ENCODE peak calls at places on chromosomes 2 and 18, in six cellular contexts. One of them, this sample, is unnamed.

GRCh38 chr18:36856815-36857214 is 27.9 kb downstream of the KIAA1328 start:
- DNase-seq in astrocyte of the cerebellum: no peak
- DNase-seq in spleen: no peak
- DNase-seq in thoracic aorta: no peak
- DNase-seq in AG04449: no peak
- DNase-seq in mammary epithelial cell: no peak
- DNase-seq in this sample: no peak

GRCh38 chr2:99797475-99797874 is 307.7 kb upstream of the REV1 start:
- DNase-seq in AG04449: no peak
- DNase-seq in thoracic aorta: no peak
- DNase-seq in spleen: no peak
- DNase-seq in astrocyte of the cerebellum: no peak
- DNase-seq in mammary epithelial cell: no peak
- DNase-seq in this sample: no peak

GRCh38 chr2:175518206-175518605 is 336.7 kb upstream of the ATP5MC3 start:
- DNase-seq in thoracic aorta: no peak
- DNase-seq in mammary epithelial cell: no peak
- DNase-seq in astrocyte of the cerebellum: no peak
- DNase-seq in spleen: no peak
- DNase-seq in AG04449: no peak
- DNase-seq in this sample: no peak

GRCh38 chr2:127695491-127696472 is 5.5 kb upstream of the SFT2D3 start:
- DNase-seq in astrocyte of the cerebellum: no peak
- DNase-seq in AG04449: no peak
- DNase-seq in mammary epithelial cell: peak
- DNase-seq in thoracic aorta: no peak
- DNase-seq in spleen: peak
- DNase-seq in this sample: no peak

GRCh38 chr2:217610411-217610814 is 392.4 kb downstream of the TNS1 start:
- DNase-seq in mammary epithelial cell: no peak
- DNase-seq in astrocyte of the cerebellum: no peak
- DNase-seq in AG04449: no peak
- DNase-seq in spleen: no peak
- DNase-seq in thoracic aorta: no peak
- DNase-seq in this sample: no peak

GRCh38 chr18:23765931-23766330 is 76.7 kb downstream of the LAMA3 start:
- DNase-seq in spleen: no peak
- DNase-seq in AG04449: no peak
- DNase-seq in thoracic aorta: no peak
- DNase-seq in astrocyte of the cerebellum: no peak
- DNase-seq in mammary epithelial cell: no peak
- DNase-seq in this sample: no peak

GRCh38 chr18:51537487-51537886 is 340.0 kb upstream of the MEX3C start:
- DNase-seq in thoracic aorta: no peak
- DNase-seq in AG04449: no peak
- DNase-seq in spleen: peak
- DNase-seq in astrocyte of the cerebellum: peak
- DNase-seq in mammary epithelial cell: peak
- DNase-seq in this sample: peak

GRCh38 chr2:179186126-179186525 is 78.5 kb downstream of the SESTD1 start:
- DNase-seq in AG04449: no peak
- DNase-seq in astrocyte of the cerebellum: no peak
- DNase-seq in thoracic aorta: no peak
- DNase-seq in mammary epithelial cell: peak
- DNase-seq in spleen: no peak
- DNase-seq in this sample: no peak

GRCh38 chr2:30217644-30218361 is 13.5 kb upstream of the LBH start:
- DNase-seq in astrocyte of the cerebellum: no peak
- DNase-seq in thoracic aorta: no peak
- DNase-seq in mammary epithelial cell: peak
- DNase-seq in spleen: no peak
- DNase-seq in AG04449: no peak
- DNase-seq in this sample: no peak

GRCh38 chr18:77865853-77866252 is 616.2 kb downstream of the GALR1 start:
- DNase-seq in AG04449: no peak
- DNase-seq in mammary epithelial cell: no peak
- DNase-seq in spleen: no peak
- DNase-seq in thoracic aorta: no peak
- DNase-seq in astrocyte of the cerebellum: no peak
- DNase-seq in this sample: no peak

GRCh38 chr18:32530947-32531651 is 60.4 kb upstream of the GAREM1 start:
- DNase-seq in spleen: no peak
- DNase-seq in thoracic aorta: no peak
- DNase-seq in AG04449: no peak
- DNase-seq in mammary epithelial cell: peak
- DNase-seq in astrocyte of the cerebellum: no peak
- DNase-seq in this sample: no peak

GRCh38 chr2:109631741-109632140 is 17.6 kb downstream of the SOWAHC start:
- DNase-seq in thoracic aorta: no peak
- DNase-seq in astrocyte of the cerebellum: no peak
- DNase-seq in AG04449: no peak
- DNase-seq in mammary epithelial cell: no peak
- DNase-seq in spleen: no peak
- DNase-seq in this sample: no peak

GRCh38 chr2:162968306-162968705 is 129.7 kb upstream of the KCNH7 start:
- DNase-seq in thoracic aorta: no peak
- DNase-seq in mammary epithelial cell: no peak
- DNase-seq in AG04449: no peak
- DNase-seq in spleen: no peak
- DNase-seq in astrocyte of the cerebellum: no peak
- DNase-seq in this sample: no peak

GRCh38 chr2:210899131-210899530 is 342.7 kb downstream of the CPS1 start:
- DNase-seq in thoracic aorta: no peak
- DNase-seq in astrocyte of the cerebellum: no peak
- DNase-seq in mammary epithelial cell: no peak
- DNase-seq in spleen: no peak
- DNase-seq in AG04449: no peak
- DNase-seq in this sample: no peak

GRCh38 chr18:58618822-58619553 is 9.9 kb downstream of the ALPK2 start:
- DNase-seq in thoracic aorta: no peak
- DNase-seq in mammary epithelial cell: no peak
- DNase-seq in AG04449: no peak
- DNase-seq in spleen: no peak
- DNase-seq in astrocyte of the cerebellum: no peak
- DNase-seq in this sample: no peak

GRCh38 chr2:237673130-237673921 is 45.9 kb downstream of the LRRFIP1 start:
- DNase-seq in AG04449: no peak
- DNase-seq in mammary epithelial cell: peak
- DNase-seq in thoracic aorta: no peak
- DNase-seq in spleen: peak
- DNase-seq in astrocyte of the cerebellum: no peak
- DNase-seq in this sample: no peak
- H3K4me3 ChIP-seq in AG04449: peak
- H3K4me3 ChIP-seq in mammary epithelial cell: peak
- H3K4me3 ChIP-seq in thoracic aorta: peak
- H3K4me3 ChIP-seq in spleen: peak
- H3K4me3 ChIP-seq in astrocyte of the cerebellum: peak
- H3K4me3 ChIP-seq in this sample: peak

DNA sequence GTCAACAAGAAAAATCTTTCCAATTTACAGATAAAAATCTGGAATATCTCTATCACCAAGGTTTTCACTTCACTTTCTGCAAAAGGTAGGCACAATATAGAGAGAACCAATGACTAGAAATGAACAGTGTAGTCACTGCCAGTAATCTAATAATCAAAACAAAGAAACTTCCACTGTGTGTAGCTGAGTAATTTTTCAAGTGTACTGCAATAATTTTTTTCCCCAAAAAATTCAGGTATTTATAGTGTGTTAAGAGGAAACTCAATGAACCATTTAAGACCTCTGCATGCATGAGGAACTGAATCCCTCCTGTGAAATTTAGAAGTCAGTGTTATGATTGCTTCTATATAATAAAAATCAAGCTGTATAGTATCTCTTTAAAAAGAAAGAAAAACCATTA is 121.8 kb downstream of the MEMO1 start:
- DNase-seq in astrocyte of the cerebellum: no peak
- DNase-seq in thoracic aorta: no peak
- DNase-seq in mammary epithelial cell: no peak
- DNase-seq in spleen: no peak
- DNase-seq in AG04449: no peak
- DNase-seq in this sample: no peak
- TF ChIP-seq CTCF in astrocyte of the cerebellum: no peak
- TF ChIP-seq CTCF in thoracic aorta: no peak
- TF ChIP-seq CTCF in mammary epithelial cell: no peak
- TF ChIP-seq CTCF in spleen: no peak
- TF ChIP-seq CTCF in AG04449: no peak
- TF ChIP-seq CTCF in this sample: no peak

GRCh38 chr2:214471382-214471781 is 60.5 kb downstream of the VWC2L start:
- DNase-seq in spleen: no peak
- DNase-seq in mammary epithelial cell: no peak
- DNase-seq in astrocyte of the cerebellum: no peak
- DNase-seq in thoracic aorta: no peak
- DNase-seq in AG04449: no peak
- DNase-seq in this sample: no peak

GRCh38 chr2:214481204-214481603 is 70.3 kb downstream of the VWC2L start:
- DNase-seq in thoracic aorta: no peak
- DNase-seq in spleen: no peak
- DNase-seq in astrocyte of the cerebellum: peak
- DNase-seq in AG04449: peak
- DNase-seq in mammary epithelial cell: no peak
- DNase-seq in this sample: peak

GRCh38 chr2:214471990-214472389 is 61.1 kb downstream of the VWC2L start:
- DNase-seq in spleen: no peak
- DNase-seq in thoracic aorta: no peak
- DNase-seq in mammary epithelial cell: no peak
- DNase-seq in astrocyte of the cerebellum: no peak
- DNase-seq in AG04449: no peak
- DNase-seq in this sample: no peak

GRCh38 chr2:214482716-214483115 is 71.9 kb downstream of the VWC2L start:
- DNase-seq in spleen: no peak
- DNase-seq in astrocyte of the cerebellum: no peak
- DNase-seq in thoracic aorta: no peak
- DNase-seq in AG04449: no peak
- DNase-seq in mammary epithelial cell: no peak
- DNase-seq in this sample: no peak

GRCh38 chr2:214477305-214477704 is 66.5 kb downstream of the VWC2L start:
- DNase-seq in AG04449: no peak
- DNase-seq in spleen: no peak
- DNase-seq in astrocyte of the cerebellum: no peak
- DNase-seq in thoracic aorta: no peak
- DNase-seq in mammary epithelial cell: no peak
- DNase-seq in this sample: no peak
- H3K4me3 ChIP-seq in AG04449: no peak
- H3K4me3 ChIP-seq in spleen: no peak
- H3K4me3 ChIP-seq in astrocyte of the cerebellum: no peak
- H3K4me3 ChIP-seq in thoracic aorta: no peak
- H3K4me3 ChIP-seq in mammary epithelial cell: no peak
- H3K4me3 ChIP-seq in this sample: no peak

GRCh38 chr2:102850888-102851287 is 89.1 kb downstream of the TMEM182 start:
- DNase-seq in AG04449: no peak
- DNase-seq in spleen: no peak
- DNase-seq in astrocyte of the cerebellum: no peak
- DNase-seq in thoracic aorta: no peak
- DNase-seq in mammary epithelial cell: no peak
- DNase-seq in this sample: no peak

GRCh38 chr2:102843759-102844443 is 82.1 kb downstream of the TMEM182 start:
- DNase-seq in astrocyte of the cerebellum: no peak
- DNase-seq in thoracic aorta: no peak
- DNase-seq in AG04449: no peak
- DNase-seq in spleen: no peak
- DNase-seq in mammary epithelial cell: no peak
- DNase-seq in this sample: no peak

GRCh38 chr2:102844911-102845310 is 83.1 kb downstream of the TMEM182 start:
- DNase-seq in thoracic aorta: no peak
- DNase-seq in spleen: no peak
- DNase-seq in mammary epithelial cell: no peak
- DNase-seq in AG04449: no peak
- DNase-seq in astrocyte of the cerebellum: no peak
- DNase-seq in this sample: no peak

DNA sequence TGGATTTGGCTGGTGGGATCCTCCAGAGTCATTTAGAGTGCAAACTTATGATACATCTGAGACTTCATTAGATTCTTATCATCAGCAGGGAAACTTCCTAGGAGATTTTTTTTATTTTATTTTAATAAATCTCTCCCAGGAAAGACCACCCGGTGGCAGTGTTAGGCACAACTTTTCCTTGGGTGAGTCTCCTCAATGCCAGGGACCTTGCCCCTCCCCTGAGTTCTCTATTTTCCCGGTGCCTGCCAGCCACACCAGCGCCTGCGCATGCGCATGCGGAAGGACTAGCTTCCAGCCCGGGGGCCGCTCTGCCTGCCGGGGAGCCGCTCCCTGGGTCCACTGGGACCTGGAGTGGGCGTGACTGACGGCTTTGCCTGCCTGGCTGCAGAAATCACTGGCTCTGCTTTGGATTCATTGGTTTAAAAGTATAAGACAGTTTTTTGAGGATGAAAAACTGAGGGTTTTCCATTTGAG is 86.6 kb downstream of the TMEM182 start:
- DNase-seq in mammary epithelial cell: peak
- DNase-seq in AG04449: no peak
- DNase-seq in thoracic aorta: no peak
- DNase-seq in astrocyte of the cerebellum: peak
- DNase-seq in spleen: peak
- DNase-seq in this sample: peak
- TF ChIP-seq CTCF in mammary epithelial cell: no peak
- TF ChIP-seq CTCF in AG04449: no peak
- TF ChIP-seq CTCF in thoracic aorta: no peak
- TF ChIP-seq CTCF in astrocyte of the cerebellum: no peak
- TF ChIP-seq CTCF in spleen: no peak
- TF ChIP-seq CTCF in this sample: peak

GRCh38 chr2:8247905-8248622 is 433.8 kb upstream of the ID2 start:
- DNase-seq in astrocyte of the cerebellum: no peak
- DNase-seq in thoracic aorta: no peak
- DNase-seq in spleen: no peak
- DNase-seq in AG04449: no peak
- DNase-seq in mammary epithelial cell: no peak
- DNase-seq in this sample: no peak
- H3K4me3 ChIP-seq in astrocyte of the cerebellum: no peak
- H3K4me3 ChIP-seq in thoracic aorta: peak
- H3K4me3 ChIP-seq in spleen: no peak
- H3K4me3 ChIP-seq in AG04449: no peak
- H3K4me3 ChIP-seq in mammary epithelial cell: no peak
- H3K4me3 ChIP-seq in this sample: no peak

This sample was measured in retinal pigment epithelial cell.